ENCODE peak calls at places on chromosomes 11 and 22, in seven cellular contexts. N is GM10248, J is ascending aorta, F is dorsolateral prefrontal cortex, M is transverse colon, Q is H9, Y is B cell. C is an unnamed sample.

GRCh38 chr11:118145285-118146227 is 7.1 kb downstream of the SCN4B start:
- DNase-seq in N (peak), J (peak), F (peak), M (peak), Q (peak), Y (peak), C (peak)

GRCh38 chr11:68159161-68159560 is 38.0 kb upstream of the CHKA start:
- DNase-seq in N (no peak), J (no peak), F (no peak), M (no peak), Q (no peak), Y (no peak), C (no peak)

GRCh38 chr11:73439002-73439843 is 63.0 kb downstream of the RELT start:
- DNase-seq in N (no peak), J (no peak), F (peak), M (peak), Q (no peak), Y (no peak), C (no peak)

GRCh38 chr11:69598147-69598546 is 42.8 kb upstream of the CCND1 start:
- DNase-seq in N (no peak), J (peak), F (no peak), M (no peak), Q (no peak), Y (no peak), C (no peak)

GRCh38 chr22:43300891-43301676 is 42.1 kb downstream of the SCUBE1 start:
- DNase-seq in N (no peak), J (peak), F (no peak), M (no peak), Q (no peak), Y (no peak), C (no peak)

GRCh38 chr22:39236321-39237275 is 8.2 kb downstream of the PDGFB start:
- DNase-seq in N (peak), J (no peak), F (no peak), M (peak), Q (no peak), Y (peak), C (peak)

GRCh38 chr22:36299911-36300310 is 47.0 kb downstream of the APOL1 start:
- DNase-seq in N (no peak), J (no peak), F (no peak), M (no peak), Q (no peak), Y (no peak), C (no peak)

GRCh38 chr11:3074912-3075589 is 17.8 kb upstream of the CARS1 start:
- DNase-seq in N (no peak), J (no peak), F (no peak), M (peak), Q (no peak), Y (no peak), C (no peak)

GRCh38 chr11:1360835-1361357 is 28.8 kb upstream of the BRSK2 start:
- DNase-seq in N (no peak), J (no peak), F (no peak), M (no peak), Q (no peak), Y (no peak), C (no peak)

GRCh38 chr11:97964332-97965004 is 1056.3 kb upstream of the CNTN5 start:
- DNase-seq in N (no peak), J (no peak), F (no peak), M (no peak), Q (no peak), Y (no peak), C (no peak)

GRCh38 chr22:27157090-27157489 is 499.7 kb downstream of the MIAT start:
- DNase-seq in N (no peak), J (no peak), F (no peak), M (no peak), Q (no peak), Y (no peak), C (no peak)

GRCh38 chr11:66285250-66285947 is 3.5 kb downstream of the YIF1A start:
- DNase-seq in N (no peak), J (peak), F (peak), M (no peak), Q (no peak), Y (no peak), C (no peak)

GRCh38 chr11:67321313-67321871 is 18.1 kb downstream of the SSH3 start:
- DNase-seq in N (no peak), J (no peak), F (no peak), M (no peak), Q (no peak), Y (no peak), C (no peak)

GRCh38 chr11:68780829-68781228 is 29.5 kb upstream of the TESMIN start:
- DNase-seq in N (no peak), J (no peak), F (no peak), M (peak), Q (peak), Y (no peak), C (no peak)

GRCh38 chr22:41828516-41828915 is 4.4 kb upstream of the SREBF2 start:
- DNase-seq in N (no peak), J (no peak), F (no peak), M (peak), Q (no peak), Y (no peak), C (no peak)

GRCh38 chr22:32123657-32124056 is 35.4 kb downstream of the C22orf42 start:
- DNase-seq in N (no peak), J (no peak), F (no peak), M (no peak), Q (peak), Y (no peak), C (no peak)

GRCh38 chr11:83751041-83751440 is 464.9 kb upstream of the CCDC90B start:
- DNase-seq in N (no peak), J (no peak), F (no peak), M (no peak), Q (no peak), Y (no peak), C (no peak)

GRCh38 chr11:95279921-95280861 is 49.2 kb upstream of the SESN3 start:
- DNase-seq in N (peak), J (peak), F (no peak), M (no peak), Q (peak), Y (peak), C (peak)

GRCh38 chr22:49533886-49534285 is 293.8 kb downstream of the BRD1 start:
- DNase-seq in N (no peak), J (peak), F (no peak), M (no peak), Q (no peak), Y (no peak), C (no peak)

DNA sequence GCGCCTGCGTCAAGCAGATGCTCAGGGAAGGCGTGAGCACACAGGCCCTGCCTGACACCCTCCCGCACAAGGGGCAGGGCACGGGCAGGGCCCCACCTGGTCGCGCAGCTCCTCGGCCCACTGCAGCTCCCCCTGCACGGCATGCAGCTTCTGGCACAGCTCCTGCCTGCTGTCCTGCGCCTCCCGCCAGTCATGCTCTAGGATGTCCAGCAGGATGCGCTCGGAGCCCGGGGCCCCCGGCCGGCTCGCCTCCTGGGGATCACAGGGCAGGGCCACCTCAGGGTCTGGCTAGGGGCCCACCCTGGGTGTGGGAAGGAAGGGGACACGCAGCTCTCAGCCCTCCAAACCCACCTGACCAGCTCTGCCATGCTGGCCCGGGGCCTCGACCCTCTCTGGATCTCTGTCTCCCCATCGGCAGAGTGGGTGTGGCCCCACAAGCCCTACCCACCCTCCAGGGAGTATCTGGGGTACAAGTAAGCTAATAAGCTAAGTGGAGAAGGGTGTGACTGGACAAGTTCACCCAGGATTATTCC is 10.7 kb downstream of the CARD10 start:
- DNase-seq in N (no peak), J (no peak), F (no peak), M (no peak), Q (no peak), Y (no peak), C (no peak)
- TF ChIP-seq CTCF in N (no peak), J (no peak), F (no peak), M (peak), Q (no peak), Y (no peak), C (no peak)

DNA sequence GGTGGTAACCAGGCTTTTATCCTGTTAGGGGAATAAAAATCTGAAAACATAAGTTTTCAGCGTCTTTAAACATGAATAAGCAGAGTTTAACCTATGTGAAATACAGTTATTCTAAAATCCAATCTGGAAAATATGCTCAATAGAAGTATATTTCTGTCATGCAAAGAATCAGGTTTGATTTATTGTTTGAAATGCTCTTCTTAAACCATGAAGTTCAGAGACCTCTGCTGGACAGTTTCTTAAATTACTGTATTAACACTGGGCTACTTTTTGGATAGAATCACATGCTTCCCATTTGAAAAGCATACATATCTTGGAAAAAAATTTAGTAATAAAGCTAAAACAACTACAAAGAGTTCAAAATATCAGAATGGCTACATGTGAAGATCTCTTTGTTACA is 25.4 kb downstream of the APIP start:
- DNase-seq in N (peak), J (no peak), F (no peak), M (no peak), Q (no peak), Y (peak), C (peak)
- TF ChIP-seq CTCF in N (peak), J (no peak), F (peak), M (peak), Q (peak), Y (peak), C (peak)

GRCh38 chr11:70760416-70761020 is 362.2 kb downstream of the CTTN start:
- DNase-seq in N (no peak), J (no peak), F (no peak), M (no peak), Q (no peak), Y (no peak), C (no peak)

GRCh38 chr11:70759846-70760245 is 361.5 kb downstream of the CTTN start:
- DNase-seq in N (no peak), J (no peak), F (no peak), M (no peak), Q (no peak), Y (no peak), C (no peak)

GRCh38 chr11:70761906-70762196 is 363.5 kb downstream of the CTTN start:
- DNase-seq in N (no peak), J (no peak), F (no peak), M (no peak), Q (no peak), Y (no peak), C (no peak)

GRCh38 chr11:70762810-70763209 is 364.5 kb downstream of the CTTN start:
- DNase-seq in N (no peak), J (no peak), F (no peak), M (no peak), Q (no peak), Y (no peak), C (no peak)

GRCh38 chr11:70761094-70761905 is 363.0 kb downstream of the CTTN start:
- DNase-seq in N (no peak), J (no peak), F (no peak), M (no peak), Q (no peak), Y (no peak), C (no peak)
- TF ChIP-seq CTCF in N (no peak), J (no peak), F (no peak), M (no peak), Q (peak), Y (no peak), C (no peak)

DNA sequence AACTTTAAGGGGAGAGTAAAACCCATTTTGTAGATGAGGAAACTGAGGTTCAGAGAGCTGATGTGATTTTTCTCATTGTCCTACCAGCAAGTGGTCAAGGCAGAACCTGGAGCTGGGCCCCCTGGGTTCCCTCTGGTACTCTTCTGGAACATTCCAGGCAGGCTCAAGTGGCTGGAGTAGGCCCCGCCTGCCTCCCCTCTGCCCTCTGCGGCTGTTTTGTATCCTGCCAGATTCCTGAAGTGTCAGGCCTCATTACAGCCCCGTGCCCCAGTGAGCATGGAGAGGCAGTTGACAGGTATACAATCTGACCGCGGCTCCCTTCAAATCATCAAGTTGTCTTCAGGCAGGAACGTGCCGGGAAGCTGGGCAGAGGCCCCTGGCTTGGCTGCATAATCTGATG is 94.6 kb upstream of the CD82 start:
- DNase-seq in N (no peak), J (no peak), F (no peak), M (no peak), Q (no peak), Y (no peak), C (no peak)
- TF ChIP-seq CTCF in N (no peak), J (no peak), F (no peak), M (no peak), Q (no peak), Y (no peak), C (no peak)

DNA sequence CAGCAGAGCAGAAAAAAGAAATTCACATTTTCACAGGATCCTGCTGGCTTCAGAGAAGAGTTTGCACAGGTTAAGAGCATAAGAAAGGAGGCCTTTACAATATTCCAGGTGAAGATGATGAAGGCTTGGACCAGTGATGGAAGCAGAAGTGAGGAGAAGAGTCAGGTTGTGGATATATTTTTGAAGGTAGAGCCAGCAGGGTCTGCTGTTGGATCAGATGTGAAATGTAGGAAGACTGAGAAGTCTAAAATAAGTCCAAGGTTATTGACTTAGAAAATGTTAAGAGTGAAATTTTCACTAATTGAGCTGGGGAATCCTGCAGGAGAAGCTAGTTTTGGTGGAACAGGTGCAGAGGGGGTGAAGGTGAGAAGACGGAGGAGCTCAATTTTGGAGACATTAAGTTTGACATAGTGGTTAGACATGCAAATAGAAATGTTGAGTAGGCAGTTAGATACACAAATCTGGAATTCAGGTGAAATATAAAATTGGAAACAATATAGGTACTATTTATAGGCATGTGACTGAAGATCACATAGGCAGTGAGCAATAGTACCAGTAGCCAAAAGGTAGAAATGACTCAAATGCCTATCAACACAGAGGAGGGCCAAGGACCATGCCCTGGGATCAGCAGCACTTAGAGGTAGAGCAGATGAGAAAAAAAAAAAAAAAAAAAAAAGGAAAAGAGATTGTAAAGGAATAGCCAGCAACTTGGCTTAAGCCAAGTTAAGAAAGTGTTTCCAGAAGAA is 252.0 kb downstream of the AASDHPPT start:
- DNase-seq in N (no peak), J (no peak), F (no peak), M (no peak), Q (no peak), Y (no peak), C (no peak)
- TF ChIP-seq CTCF in N (no peak), J (no peak), F (no peak), M (no peak), Q (no peak), Y (no peak), C (no peak)

DNA sequence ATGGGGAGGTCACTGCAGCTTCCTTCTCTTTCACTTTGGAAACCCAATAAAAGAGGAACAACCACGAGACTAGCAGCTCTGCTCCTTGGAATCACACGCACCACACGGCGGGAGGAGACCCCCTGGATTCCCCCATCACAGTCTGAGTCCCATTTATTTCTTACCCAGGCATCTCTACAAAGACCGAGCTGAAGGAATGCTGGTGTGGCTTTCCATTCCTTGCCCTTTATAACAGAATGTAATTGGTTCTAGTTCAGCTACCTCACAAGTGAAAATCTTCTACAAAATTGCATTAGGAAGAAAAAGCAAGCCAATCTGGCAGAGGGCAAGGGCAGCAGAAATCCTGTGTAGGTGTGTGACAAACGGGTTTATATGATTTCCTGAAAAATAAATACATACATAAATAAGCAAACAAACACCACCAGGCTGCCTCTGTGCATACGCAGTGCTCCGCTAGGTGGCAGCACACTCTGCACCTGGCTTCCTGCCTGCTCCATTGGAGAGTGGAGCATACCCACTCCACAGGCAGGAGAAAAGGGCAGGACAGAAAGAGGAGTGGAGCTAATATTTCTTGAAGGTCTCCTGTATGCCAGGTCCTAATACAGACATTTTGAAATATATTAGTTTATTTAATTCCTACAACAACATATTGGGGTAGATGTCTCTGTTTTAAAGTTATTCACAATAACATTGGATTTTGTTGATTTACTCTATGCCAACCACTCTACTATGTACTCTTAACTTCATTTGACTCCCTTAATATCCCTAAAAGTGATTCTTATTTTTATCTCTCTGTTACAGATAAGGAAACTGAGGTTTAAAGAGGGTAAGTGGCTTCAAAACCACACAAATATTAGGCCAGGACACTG is 673.1 kb downstream of the KCNA4 start:
- DNase-seq in N (peak), J (peak), F (peak), M (peak), Q (peak), Y (peak), C (peak)
- TF ChIP-seq CTCF in N (peak), J (peak), F (peak), M (peak), Q (peak), Y (peak), C (peak)